ENCODE peak calls at places on chromosomes 7 and 10, in six cellular contexts. S, D, I, V, W and Z are unnamed samples.

GRCh38 chr10:120453319-120453718 is 3.7 kb upstream of the PLPP4 start:
- DNase-seq in S (no peak), D (no peak), I (no peak), V (no peak), W (no peak), Z (no peak)

GRCh38 chr7:148607151-148607661 is 16.6 kb downstream of the C7orf33 start:
- DNase-seq in S (no peak), D (no peak), I (no peak), V (no peak), W (no peak), Z (no peak)

GRCh38 chr10:123751340-123751739 is 85.2 kb downstream of the GPR26 start:
- DNase-seq in S (no peak), D (no peak), I (no peak), V (no peak), W (no peak), Z (no peak)

GRCh38 chr7:116574025-116574822 is 49.4 kb downstream of the CAV1 start:
- DNase-seq in S (no peak), D (no peak), I (no peak), V (no peak), W (no peak), Z (no peak)

GRCh38 chr7:117597755-117598154 is 117.9 kb downstream of the CFTR start:
- DNase-seq in S (no peak), D (no peak), I (peak; percentile 13), V (no peak), W (no peak), Z (no peak)

GRCh38 chr10:97018251-97019212 is 167.2 kb downstream of the SLIT1 start:
- DNase-seq in S (no peak), D (no peak), I (no peak), V (no peak), W (no peak), Z (no peak)

GRCh38 chr10:76550806-76551205 is 1086.8 kb downstream of the KCNMA1 start:
- DNase-seq in S (no peak), D (no peak), I (no peak), V (no peak), W (no peak), Z (no peak)

GRCh38 chr7:75565129-75565528 is 73.0 kb downstream of the SPDYE5 start:
- DNase-seq in S (peak; percentile 28), D (peak; percentile 88), I (no peak), V (no peak), W (no peak), Z (no peak)

GRCh38 chr10:121854809-121855445 is 72.9 kb downstream of the ATE1 start:
- DNase-seq in S (no peak), D (no peak), I (no peak), V (no peak), W (no peak), Z (no peak)

GRCh38 chr7:26368542-26368941 is 76.9 kb downstream of the SNX10 start:
- DNase-seq in S (no peak), D (no peak), I (no peak), V (no peak), W (no peak), Z (no peak)

GRCh38 chr7:12890586-12890985 is 203.2 kb downstream of the ARL4A start:
- DNase-seq in S (no peak), D (no peak), I (no peak), V (no peak), W (no peak), Z (no peak)

GRCh38 chr7:84117304-84117703 is 77.3 kb downstream of the SEMA3A start:
- DNase-seq in S (no peak), D (no peak), I (no peak), V (no peak), W (no peak), Z (no peak)

GRCh38 chr7:31815796-31816195 is 128.8 kb downstream of the PPP1R17 start:
- DNase-seq in S (no peak), D (no peak), I (no peak), V (no peak), W (no peak), Z (no peak)

GRCh38 chr10:5266804-5267203 is 70.2 kb downstream of the AKR1C4 start:
- DNase-seq in S (no peak), D (no peak), I (no peak), V (no peak), W (no peak), Z (no peak)

GRCh38 chr10:14185501-14186045 is 145.2 kb downstream of the FRMD4A start:
- DNase-seq in S (no peak), D (peak; percentile 100), I (peak; percentile 56), V (peak; percentile 65), W (peak; percentile 10), Z (peak; percentile 91)

GRCh38 chr7:14905764-14906163 is 3.2 kb upstream of the DGKB start:
- DNase-seq in S (no peak), D (no peak), I (no peak), V (no peak), W (no peak), Z (no peak)

GRCh38 chr10:123069271-123069670 is 60.5 kb downstream of the ACADSB start:
- DNase-seq in S (no peak), D (no peak), I (no peak), V (no peak), W (no peak), Z (no peak)

GRCh38 chr10:100683004-100683403 is 62.4 kb upstream of the PAX2 start:
- DNase-seq in S (no peak), D (no peak), I (no peak), V (no peak), W (no peak), Z (no peak)

GRCh38 chr7:39608278-39608677 is 15.1 kb upstream of the RALA start:
- DNase-seq in S (no peak), D (no peak), I (no peak), V (no peak), W (no peak), Z (no peak)

GRCh38 chr10:18610517-18610916 is 40.9 kb downstream of the NSUN6 start:
- DNase-seq in S (no peak), D (peak; percentile 66), I (no peak), V (no peak), W (no peak), Z (no peak)

GRCh38 chr7:143499743-143500348 is 22.2 kb downstream of the TAS2R41 start:
- DNase-seq in S (no peak), D (no peak), I (no peak), V (no peak), W (no peak), Z (no peak)

GRCh38 chr7:97421307-97421905 is 303.9 kb downstream of the SDHAF3 start:
- DNase-seq in S (no peak), D (no peak), I (no peak), V (no peak), W (no peak), Z (no peak)

GRCh38 chr7:11155883-11156282 is 182.2 kb downstream of the PHF14 start:
- DNase-seq in S (no peak), D (no peak), I (no peak), V (no peak), W (no peak), Z (no peak)

DNA sequence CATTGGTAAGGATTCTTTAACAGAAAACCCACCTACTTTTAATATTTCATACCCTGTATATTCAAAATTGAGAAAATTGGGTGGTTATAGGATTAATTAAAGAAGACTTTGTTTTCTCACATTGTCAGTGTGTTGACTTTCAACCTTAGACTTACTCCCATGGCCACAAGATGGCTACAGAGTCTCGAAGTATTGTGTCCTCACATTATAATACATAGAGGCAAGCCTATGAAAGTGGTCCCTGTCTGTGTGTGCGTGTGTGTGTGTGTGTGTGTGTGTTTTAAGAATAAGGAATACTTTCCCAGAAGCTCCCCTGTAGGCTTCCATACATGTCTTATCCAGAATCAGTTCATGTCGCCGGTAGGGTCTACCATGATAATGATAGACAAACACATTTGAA is 180.0 kb downstream of the PHF14 start:
- DNase-seq in S (no peak), D (no peak), I (no peak), V (no peak), W (no peak), Z (no peak)
- TF ChIP-seq CTCF in S (no peak), D (no peak), I (no peak), V (no peak), W (no peak), Z (no peak)

DNA sequence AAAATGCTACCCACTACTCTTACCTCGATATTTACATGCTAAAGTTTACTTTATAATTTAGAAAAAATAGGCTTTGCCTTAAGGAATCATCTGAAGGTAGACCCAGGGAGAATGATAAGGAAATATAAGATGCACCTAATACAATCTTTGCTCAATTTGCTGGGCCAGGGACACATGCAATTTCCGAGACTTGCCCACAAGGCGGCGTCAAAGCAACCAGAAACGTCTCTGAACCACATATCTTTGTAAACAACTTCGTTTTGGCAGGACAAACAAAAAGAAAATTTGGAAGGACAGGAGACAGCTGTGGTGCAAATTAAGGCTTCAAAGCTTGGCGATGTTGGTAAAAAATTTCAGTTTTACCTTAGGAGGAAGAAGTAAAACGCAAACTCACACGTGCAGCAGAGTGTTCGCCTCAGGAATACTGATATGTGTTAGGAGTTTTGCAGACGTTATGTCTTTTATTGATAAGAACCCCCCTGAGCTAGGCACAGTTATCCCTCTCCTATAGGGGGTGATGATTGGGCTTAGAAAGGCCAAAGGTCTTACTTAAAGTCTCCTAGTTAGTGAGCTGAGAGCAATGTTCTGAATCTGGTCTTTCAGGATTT is 134.3 kb downstream of the PRKCQ start:
- DNase-seq in S (no peak), D (peak; percentile 36), I (peak; percentile 57), V (no peak), W (peak; percentile 49), Z (no peak)
- TF ChIP-seq CTCF in S (peak; percentile 18), D (peak; percentile 55), I (peak; percentile 48), V (peak; percentile 55), W (peak; percentile 77), Z (peak; percentile 66)

GRCh38 chr10:130387936-130388580 is 251.9 kb downstream of the GLRX3 start:
- DNase-seq in S (peak; percentile 50), D (no peak), I (no peak), V (no peak), W (no peak), Z (no peak)

GRCh38 chr10:130392031-130392430 is 255.8 kb downstream of the GLRX3 start:
- DNase-seq in S (no peak), D (no peak), I (no peak), V (no peak), W (no peak), Z (no peak)

GRCh38 chr10:130393342-130393741 is 257.2 kb downstream of the GLRX3 start:
- DNase-seq in S (no peak), D (no peak), I (no peak), V (no peak), W (no peak), Z (no peak)

DNA sequence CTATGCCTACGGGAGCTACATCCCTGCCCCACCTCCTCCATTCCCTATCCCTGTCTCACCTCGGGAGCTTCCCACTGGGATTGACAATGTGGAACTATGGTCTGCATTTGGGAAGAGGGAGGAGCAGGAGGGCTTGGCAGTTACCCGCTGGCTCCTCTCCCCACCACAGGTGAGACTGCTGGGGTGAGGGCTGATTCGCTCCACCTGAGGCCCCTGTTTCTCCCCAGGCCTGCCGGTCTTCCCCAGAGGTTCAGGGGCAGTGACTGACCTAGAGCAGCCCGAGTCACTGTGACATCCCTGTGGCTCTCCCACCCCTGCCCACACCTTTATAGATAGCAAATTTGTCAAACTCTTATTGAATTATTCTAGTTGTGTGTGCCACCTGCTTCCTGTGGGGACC is 252.6 kb downstream of the GLRX3 start:
- DNase-seq in S (no peak), D (no peak), I (no peak), V (no peak), W (no peak), Z (no peak)
- TF ChIP-seq CTCF in S (no peak), D (no peak), I (no peak), V (no peak), W (no peak), Z (no peak)

GRCh38 chr7:604038-604883 is 84.6 kb upstream of the PDGFA start:
- DNase-seq in S (peak; percentile 49), D (no peak), I (peak; percentile 92), V (peak; percentile 89), W (peak; percentile 90), Z (peak; percentile 83)
- TF ChIP-seq CTCF in S (no peak), D (no peak), I (no peak), V (no peak), W (no peak), Z (no peak)